ENCODE peak calls at places on chromosomes 2 and 18, in seven cellular contexts. W is activated naive CD8-positive, alpha-beta T cell treated with anti-CD3 and anti-CD28 coated beads, Interleukin-2, amount 50 U/mL, for 24 hours; D is left ventricle myocardium inferior; L is IMR-90; A is prostate gland; T is NCI-H2029; O is iPS-NIHi11. P is an unnamed sample.
A peak's percentile ranks its signal among the peaks of the same experiment; 100 is the strongest.

GRCh38 chr2:117858892-117859531 is 44.5 kb downstream of the DDX18 start:
- DNase-seq in W (no peak), D (no peak), L (no peak), A (no peak), T (no peak), O (peak; percentile 60), P (no peak)

GRCh38 chr2:68653538-68653982 is 10.2 kb downstream of the PROKR1 start:
- DNase-seq in W (peak; percentile 60), D (no peak), L (peak; percentile 85), A (peak; percentile 43), T (no peak), O (peak; percentile 25), P (no peak)

GRCh38 chr2:27016801-27017325 is 15.9 kb upstream of the TMEM214 start:
- DNase-seq in W (peak; percentile 53), D (peak; percentile 41), L (peak; percentile 77), A (peak; percentile 25), T (peak; percentile 57), O (peak; percentile 83), P (peak; percentile 15)

GRCh38 chr18:10379511-10379910 is 74.9 kb upstream of the APCDD1 start:
- DNase-seq in W (no peak), D (no peak), L (peak; percentile 43), A (no peak), T (no peak), O (no peak), P (no peak)

GRCh38 chr2:129893244-129893643 is 86.2 kb upstream of the RAB6C start:
- DNase-seq in W (no peak), D (no peak), L (no peak), A (no peak), T (no peak), O (no peak), P (no peak)

GRCh38 chr18:5969355-5970003 is 74.2 kb upstream of the TMEM200C start:
- DNase-seq in W (no peak), D (no peak), L (no peak), A (no peak), T (no peak), O (no peak), P (no peak)

GRCh38 chr2:209208211-209208610 is 215.6 kb upstream of the MAP2 start:
- DNase-seq in W (peak; percentile 12), D (no peak), L (no peak), A (peak; percentile 4), T (peak; percentile 24), O (peak; percentile 26), P (no peak)

GRCh38 chr2:234788841-234789240 is 163.0 kb upstream of the SH3BP4 start:
- DNase-seq in W (no peak), D (no peak), L (no peak), A (no peak), T (no peak), O (no peak), P (no peak)

GRCh38 chr2:179273461-179273962 is 8.9 kb upstream of the SESTD1 start:
- DNase-seq in W (no peak), D (no peak), L (peak; percentile 24), A (no peak), T (peak; percentile 96), O (no peak), P (no peak)

GRCh38 chr18:995641-996040 is 91.0 kb downstream of the ADCYAP1 start:
- DNase-seq in W (no peak), D (no peak), L (peak; percentile 7), A (no peak), T (no peak), O (no peak), P (no peak)

GRCh38 chr2:67650292-67651133 is 253.4 kb downstream of the ETAA1 start:
- DNase-seq in W (peak; percentile 2), D (peak; percentile 82), L (peak; percentile 96), A (peak; percentile 54), T (no peak), O (peak; percentile 78), P (no peak)

GRCh38 chr2:25041307-25041927 is 459 bp upstream of the EFR3B start:
- DNase-seq in W (peak; percentile 15), D (peak; percentile 47), L (peak; percentile 32), A (peak; percentile 24), T (peak; percentile 85), O (peak; percentile 80), P (peak; percentile 24)

GRCh38 chr2:231786177-231786916 is at the start of gene COPS7B:
- DNase-seq in W (peak; percentile 87), D (peak; percentile 77), L (peak; percentile 72), A (peak; percentile 53), T (peak; percentile 67), O (peak; percentile 87), P (peak; percentile 74)

GRCh38 chr2:54473876-54474275 is 17.7 kb downstream of the SPTBN1 start:
- DNase-seq in W (no peak), D (no peak), L (no peak), A (no peak), T (no peak), O (no peak), P (no peak)

GRCh38 chr2:118881490-118882129 is 34.2 kb upstream of the EN1 start:
- DNase-seq in W (peak; percentile 68), D (no peak), L (peak; percentile 20), A (peak; percentile 50), T (peak; percentile 23), O (peak; percentile 79), P (peak; percentile 26)